ENCODE peak calls at places on chromosomes 5 and 9, in seven cellular contexts. One of them, this sample, is unnamed.

GRCh38 chr5:179805070-179805528 is 1.6 kb downstream of the MGAT4B start:
- DNase-seq in activated T-helper 1 cell treated with Interleukin-2 at 50 U/mL for 16 hours: no peak
- DNase-seq in osteoblast: peak
- DNase-seq in AG20443: no peak
- DNase-seq in GM23248: no peak
- DNase-seq in T-helper 17 cell: no peak
- DNase-seq in HEK293T: no peak
- DNase-seq in this sample: no peak

GRCh38 chr9:110877376-110877775 is 160.9 kb downstream of the LPAR1 start:
- DNase-seq in osteoblast: no peak
- DNase-seq in activated T-helper 1 cell treated with Interleukin-2 at 50 U/mL for 16 hours: no peak
- DNase-seq in T-helper 17 cell: no peak
- DNase-seq in AG20443: no peak
- DNase-seq in GM23248: no peak
- DNase-seq in HEK293T: no peak
- DNase-seq in this sample: no peak

GRCh38 chr5:76617229-76617628 is 6.0 kb downstream of the F2RL2 start:
- DNase-seq in activated T-helper 1 cell treated with Interleukin-2 at 50 U/mL for 16 hours: no peak
- DNase-seq in T-helper 17 cell: no peak
- DNase-seq in GM23248: no peak
- DNase-seq in AG20443: no peak
- DNase-seq in osteoblast: no peak
- DNase-seq in HEK293T: no peak
- DNase-seq in this sample: no peak

GRCh38 chr5:9932770-9933169 is 302.6 kb upstream of the TAS2R1 start:
- DNase-seq in T-helper 17 cell: no peak
- DNase-seq in activated T-helper 1 cell treated with Interleukin-2 at 50 U/mL for 16 hours: no peak
- DNase-seq in AG20443: peak
- DNase-seq in HEK293T: no peak
- DNase-seq in osteoblast: no peak
- DNase-seq in GM23248: peak
- DNase-seq in this sample: no peak

GRCh38 chr5:91136271-91136670 is 246.8 kb downstream of the ARRDC3 start:
- DNase-seq in GM23248: no peak
- DNase-seq in T-helper 17 cell: no peak
- DNase-seq in osteoblast: no peak
- DNase-seq in AG20443: no peak
- DNase-seq in activated T-helper 1 cell treated with Interleukin-2 at 50 U/mL for 16 hours: no peak
- DNase-seq in HEK293T: no peak
- DNase-seq in this sample: peak

GRCh38 chr9:114281421-114282103 is 41.3 kb upstream of the ORM1 start:
- DNase-seq in T-helper 17 cell: no peak
- DNase-seq in GM23248: peak
- DNase-seq in osteoblast: peak
- DNase-seq in activated T-helper 1 cell treated with Interleukin-2 at 50 U/mL for 16 hours: no peak
- DNase-seq in AG20443: peak
- DNase-seq in HEK293T: no peak
- DNase-seq in this sample: no peak

GRCh38 chr9:114681594-114682332 is at the start of gene TEX48:
- DNase-seq in GM23248: peak
- DNase-seq in HEK293T: peak
- DNase-seq in activated T-helper 1 cell treated with Interleukin-2 at 50 U/mL for 16 hours: peak
- DNase-seq in osteoblast: no peak
- DNase-seq in T-helper 17 cell: peak
- DNase-seq in AG20443: peak
- DNase-seq in this sample: peak

GRCh38 chr9:77926314-77926959 is 105.2 kb downstream of the GNAQ start:
- DNase-seq in GM23248: peak
- DNase-seq in AG20443: peak
- DNase-seq in osteoblast: no peak
- DNase-seq in T-helper 17 cell: no peak
- DNase-seq in activated T-helper 1 cell treated with Interleukin-2 at 50 U/mL for 16 hours: no peak
- DNase-seq in HEK293T: no peak
- DNase-seq in this sample: peak

GRCh38 chr9:38277601-38278200 is 114.8 kb upstream of the ALDH1B1 start:
- DNase-seq in AG20443: no peak
- DNase-seq in activated T-helper 1 cell treated with Interleukin-2 at 50 U/mL for 16 hours: no peak
- DNase-seq in T-helper 17 cell: no peak
- DNase-seq in GM23248: peak
- DNase-seq in osteoblast: no peak
- DNase-seq in HEK293T: no peak
- DNase-seq in this sample: no peak

GRCh38 chr9:93081081-93081529 is 14.9 kb upstream of the CARD19 start:
- DNase-seq in HEK293T: no peak
- DNase-seq in osteoblast: no peak
- DNase-seq in activated T-helper 1 cell treated with Interleukin-2 at 50 U/mL for 16 hours: no peak
- DNase-seq in T-helper 17 cell: no peak
- DNase-seq in AG20443: no peak
- DNase-seq in GM23248: peak
- DNase-seq in this sample: no peak

GRCh38 chr9:69107801-69108200 is 66.3 kb upstream of the TJP2 start:
- DNase-seq in osteoblast: no peak
- DNase-seq in GM23248: no peak
- DNase-seq in HEK293T: no peak
- DNase-seq in T-helper 17 cell: no peak
- DNase-seq in activated T-helper 1 cell treated with Interleukin-2 at 50 U/mL for 16 hours: no peak
- DNase-seq in AG20443: no peak
- DNase-seq in this sample: no peak

GRCh38 chr9:69667306-69667705 is 4.9 kb downstream of the APBA1 start:
- DNase-seq in AG20443: no peak
- DNase-seq in activated T-helper 1 cell treated with Interleukin-2 at 50 U/mL for 16 hours: no peak
- DNase-seq in HEK293T: no peak
- DNase-seq in GM23248: peak
- DNase-seq in osteoblast: no peak
- DNase-seq in T-helper 17 cell: no peak
- DNase-seq in this sample: no peak

GRCh38 chr9:117672397-117672796 is 31.8 kb upstream of the TLR4 start:
- DNase-seq in AG20443: peak
- DNase-seq in activated T-helper 1 cell treated with Interleukin-2 at 50 U/mL for 16 hours: no peak
- DNase-seq in GM23248: peak
- DNase-seq in osteoblast: no peak
- DNase-seq in HEK293T: no peak
- DNase-seq in T-helper 17 cell: no peak
- DNase-seq in this sample: peak

GRCh38 chr9:131173995-131174394 is 48.6 kb downstream of the NUP214 start:
- DNase-seq in T-helper 17 cell: no peak
- DNase-seq in GM23248: no peak
- DNase-seq in osteoblast: no peak
- DNase-seq in HEK293T: no peak
- DNase-seq in activated T-helper 1 cell treated with Interleukin-2 at 50 U/mL for 16 hours: no peak
- DNase-seq in AG20443: no peak
- DNase-seq in this sample: no peak

GRCh38 chr9:38061326-38061947 is 7.6 kb downstream of the SHB start:
- DNase-seq in HEK293T: no peak
- DNase-seq in AG20443: no peak
- DNase-seq in GM23248: no peak
- DNase-seq in activated T-helper 1 cell treated with Interleukin-2 at 50 U/mL for 16 hours: no peak
- DNase-seq in T-helper 17 cell: no peak
- DNase-seq in osteoblast: no peak
- DNase-seq in this sample: no peak

GRCh38 chr9:94885854-94886447 is 159.5 kb downstream of the AOPEP start:
- DNase-seq in AG20443: no peak
- DNase-seq in osteoblast: no peak
- DNase-seq in GM23248: no peak
- DNase-seq in HEK293T: no peak
- DNase-seq in activated T-helper 1 cell treated with Interleukin-2 at 50 U/mL for 16 hours: no peak
- DNase-seq in T-helper 17 cell: no peak
- DNase-seq in this sample: no peak

GRCh38 chr5:99156688-99157087 is 227.9 kb upstream of the CHD1 start:
- DNase-seq in HEK293T: no peak
- DNase-seq in osteoblast: no peak
- DNase-seq in activated T-helper 1 cell treated with Interleukin-2 at 50 U/mL for 16 hours: no peak
- DNase-seq in GM23248: no peak
- DNase-seq in AG20443: no peak
- DNase-seq in T-helper 17 cell: no peak
- DNase-seq in this sample: no peak

GRCh38 chr5:57209316-57210040 is 35.6 kb downstream of the GPBP1 start:
- DNase-seq in AG20443: no peak
- DNase-seq in T-helper 17 cell: no peak
- DNase-seq in HEK293T: no peak
- DNase-seq in activated T-helper 1 cell treated with Interleukin-2 at 50 U/mL for 16 hours: no peak
- DNase-seq in osteoblast: no peak
- DNase-seq in GM23248: peak
- DNase-seq in this sample: no peak

GRCh38 chr5:307306-307705 is 14.2 kb upstream of the AHRR start:
- DNase-seq in T-helper 17 cell: no peak
- DNase-seq in GM23248: no peak
- DNase-seq in activated T-helper 1 cell treated with Interleukin-2 at 50 U/mL for 16 hours: no peak
- DNase-seq in HEK293T: no peak
- DNase-seq in osteoblast: no peak
- DNase-seq in AG20443: no peak
- DNase-seq in this sample: no peak

GRCh38 chr9:105425817-105426433 is 21.9 kb upstream of the FSD1L start:
- DNase-seq in AG20443: peak
- DNase-seq in T-helper 17 cell: no peak
- DNase-seq in activated T-helper 1 cell treated with Interleukin-2 at 50 U/mL for 16 hours: no peak
- DNase-seq in HEK293T: peak
- DNase-seq in GM23248: peak
- DNase-seq in osteoblast: peak
- DNase-seq in this sample: peak

GRCh38 chr9:121278535-121279169 is 10.7 kb downstream of the GSN start:
- DNase-seq in GM23248: peak
- DNase-seq in HEK293T: peak
- DNase-seq in AG20443: peak
- DNase-seq in activated T-helper 1 cell treated with Interleukin-2 at 50 U/mL for 16 hours: no peak
- DNase-seq in osteoblast: peak
- DNase-seq in T-helper 17 cell: peak
- DNase-seq in this sample: peak

GRCh38 chr5:10633271-10634049 is 69.6 kb downstream of the ANKRD33B start:
- DNase-seq in AG20443: no peak
- DNase-seq in osteoblast: no peak
- DNase-seq in T-helper 17 cell: no peak
- DNase-seq in activated T-helper 1 cell treated with Interleukin-2 at 50 U/mL for 16 hours: no peak
- DNase-seq in GM23248: no peak
- DNase-seq in HEK293T: no peak
- DNase-seq in this sample: no peak

GRCh38 chr5:36694351-36694750 is 87.9 kb downstream of the SLC1A3 start:
- DNase-seq in HEK293T: no peak
- DNase-seq in T-helper 17 cell: no peak
- DNase-seq in AG20443: no peak
- DNase-seq in osteoblast: no peak
- DNase-seq in activated T-helper 1 cell treated with Interleukin-2 at 50 U/mL for 16 hours: no peak
- DNase-seq in GM23248: no peak
- DNase-seq in this sample: no peak